ENCODE peak calls at places on chromosomes 12 and 14, in seven cellular contexts. Z is NB4, Q is HCT116, A is GM12891, C is heart left ventricle, L is A549, K is H54. J is an unnamed sample.

GRCh38 chr14:69260979-69261605 is 1.1 kb downstream of the GALNT16 start:
- DNase-seq in Z (no peak), Q (no peak), A (peak), C (peak), L (peak), K (no peak), J (peak)

GRCh38 chr14:46653031-46653775 is 1.6 kb upstream of the RPL10L start:
- DNase-seq in Z (no peak), Q (no peak), A (no peak), C (no peak), L (no peak), K (no peak), J (no peak)

GRCh38 chr12:107277850-107278249 is 184.5 kb upstream of the CRY1 start:
- DNase-seq in Z (peak), Q (no peak), A (no peak), C (no peak), L (no peak), K (peak), J (no peak)

GRCh38 chr12:113897406-113897805 is 68.7 kb downstream of the RBM19 start:
- DNase-seq in Z (no peak), Q (no peak), A (no peak), C (no peak), L (no peak), K (no peak), J (no peak)

GRCh38 chr14:20429801-20430669 is 5.9 kb downstream of the KLHL33 start:
- DNase-seq in Z (no peak), Q (no peak), A (no peak), C (peak), L (no peak), K (no peak), J (no peak)

GRCh38 chr12:24797901-24798300 is 151.0 kb downstream of the BCAT1 start:
- DNase-seq in Z (no peak), Q (no peak), A (no peak), C (no peak), L (no peak), K (no peak), J (no peak)

GRCh38 chr12:108879615-108880254 is at the start of gene DAO:
- DNase-seq in Z (no peak), Q (no peak), A (no peak), C (no peak), L (no peak), K (no peak), J (no peak)

GRCh38 chr12:13093850-13094225 is 9.6 kb downstream of the GSG1 start:
- DNase-seq in Z (no peak), Q (no peak), A (no peak), C (no peak), L (no peak), K (no peak), J (no peak)

GRCh38 chr12:19752712-19753111 is 313.4 kb downstream of the AEBP2 start:
- DNase-seq in Z (no peak), Q (no peak), A (no peak), C (no peak), L (no peak), K (no peak), J (no peak)

GRCh38 chr14:95287176-95287754 is 32.4 kb downstream of the CLMN start:
- DNase-seq in Z (no peak), Q (no peak), A (no peak), C (no peak), L (no peak), K (no peak), J (no peak)

GRCh38 chr12:129394416-129394815 is 509.4 kb downstream of the TMEM132D start:
- DNase-seq in Z (no peak), Q (no peak), A (no peak), C (no peak), L (no peak), K (no peak), J (no peak)

GRCh38 chr12:92552412-92553108 is 150.2 kb upstream of the PLEKHG7 start:
- DNase-seq in Z (no peak), Q (no peak), A (no peak), C (no peak), L (peak), K (no peak), J (no peak)

GRCh38 chr12:79688376-79689040 is 2.3 kb downstream of the PAWR start:
- DNase-seq in Z (no peak), Q (no peak), A (peak), C (no peak), L (no peak), K (no peak), J (no peak)

DNA sequence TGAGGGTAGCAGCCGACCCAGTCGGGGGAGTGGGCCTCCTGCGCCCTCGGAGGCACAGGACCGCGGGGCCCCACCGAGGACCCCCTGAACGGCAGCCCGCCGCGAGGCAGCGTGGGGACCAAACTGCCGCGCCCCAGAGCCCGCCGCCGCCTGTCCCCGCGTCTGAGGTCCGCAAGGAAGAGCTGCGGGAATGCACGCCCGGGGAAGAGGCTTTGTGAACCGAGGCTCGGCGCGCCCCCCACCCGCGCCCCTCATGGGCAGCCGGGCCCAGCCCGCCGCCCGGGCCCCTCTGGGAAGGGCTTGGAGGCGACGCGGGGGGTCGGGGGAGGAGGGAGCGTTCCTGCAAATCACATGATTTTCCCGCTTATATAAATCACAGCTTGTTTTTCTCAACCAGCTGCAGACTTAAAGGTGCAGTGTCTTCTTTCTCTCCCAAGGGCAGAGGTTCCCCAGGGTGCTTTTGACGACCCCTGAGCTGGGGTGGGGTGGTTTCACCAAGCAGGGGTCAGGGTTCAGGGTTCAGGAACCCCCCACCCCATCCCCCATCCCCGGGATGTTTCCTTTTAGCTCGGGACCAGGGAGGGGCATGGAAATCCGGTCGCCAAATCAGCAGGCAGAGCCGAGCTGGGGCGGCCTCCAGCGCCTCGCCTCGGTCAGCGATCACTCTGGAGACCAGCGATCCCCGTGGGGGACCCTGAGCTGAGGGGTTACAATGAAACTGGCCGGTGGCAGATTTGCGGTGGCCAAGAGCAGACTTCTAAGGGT is 44.7 kb upstream of the ATP23 start:
- DNase-seq in Z (no peak), Q (no peak), A (no peak), C (peak), L (peak), K (peak), J (no peak)
- TF ChIP-seq POLR2A in Z (no peak), Q (no peak), A (no peak), C (no peak), L (no peak), K (no peak), J (no peak)

GRCh38 chr12:6146509-6146908 is 22.0 kb upstream of the VWF start:
- DNase-seq in Z (no peak), Q (no peak), A (no peak), C (no peak), L (no peak), K (no peak), J (no peak)
- TF ChIP-seq POLR2A in Z (no peak), Q (no peak), A (no peak), C (no peak), L (no peak), K (no peak), J (no peak)

GRCh38 chr12:53006810-53007742 is 820 bp downstream of the EIF4B start:
- DNase-seq in Z (peak), Q (peak), A (peak), C (peak), L (peak), K (peak), J (peak)
- TF ChIP-seq POLR2A in Z (peak), Q (no peak), A (peak), C (no peak), L (peak), K (peak), J (no peak)

DNA sequence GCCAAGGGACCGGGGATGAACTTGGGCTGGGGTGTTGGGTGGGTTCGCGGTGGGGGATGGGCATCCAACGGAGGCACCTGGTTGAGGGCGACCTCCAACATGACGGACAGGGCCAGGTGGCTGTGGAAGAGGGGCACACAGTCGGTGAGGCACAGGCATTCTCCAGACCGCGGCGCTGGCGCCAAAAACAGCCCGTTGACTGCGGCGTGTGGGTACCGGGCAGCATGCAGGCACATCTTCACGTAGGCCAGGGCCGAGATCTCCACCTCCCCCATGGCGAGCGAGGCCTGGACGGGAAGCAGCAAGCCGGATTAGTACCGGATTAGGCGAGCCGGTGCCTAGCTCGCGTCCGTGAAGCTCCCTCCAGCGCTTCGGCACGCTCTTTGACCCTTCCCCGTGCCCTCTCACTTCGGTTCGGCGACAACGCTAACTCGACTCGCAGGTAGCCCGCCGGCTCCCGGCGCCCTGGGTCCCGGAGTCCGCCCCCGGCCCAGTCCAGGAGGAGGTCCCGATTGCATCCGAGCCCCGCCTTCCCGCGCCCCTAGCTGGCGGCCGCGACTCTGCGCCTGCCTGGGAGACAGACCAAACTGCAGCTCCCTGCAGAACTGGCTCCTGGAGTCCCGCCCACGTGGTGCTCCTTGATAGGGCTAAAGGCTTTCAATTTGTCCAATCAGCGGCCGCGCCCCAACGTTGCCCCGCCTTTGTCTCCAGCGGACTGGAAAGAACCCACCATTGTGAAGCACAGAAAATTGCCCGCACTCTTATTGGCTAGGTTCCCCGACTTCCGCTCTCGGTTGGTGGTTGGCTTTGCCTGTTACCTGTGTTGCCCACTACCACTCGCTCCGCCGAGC is at the start of gene EMC9:
- DNase-seq in Z (peak), Q (peak), A (peak), C (peak), L (peak), K (peak), J (peak)
- TF ChIP-seq POLR2A in Z (peak), Q (peak), A (peak), C (no peak), L (peak), K (peak), J (peak)

GRCh38 chr12:49825971-49826421 is 2.2 kb downstream of the NCKAP5L start:
- DNase-seq in Z (no peak), Q (no peak), A (no peak), C (no peak), L (no peak), K (no peak), J (no peak)

GRCh38 chr12:49828143-49829091 is at the start of gene NCKAP5L:
- DNase-seq in Z (peak), Q (peak), A (peak), C (peak), L (peak), K (peak), J (peak)

GRCh38 chr12:49825360-49825970 is 2.7 kb downstream of the NCKAP5L start:
- DNase-seq in Z (peak), Q (no peak), A (no peak), C (peak), L (no peak), K (no peak), J (no peak)

GRCh38 chr12:49824886-49825285 is 3.3 kb downstream of the NCKAP5L start:
- DNase-seq in Z (peak), Q (no peak), A (no peak), C (no peak), L (no peak), K (no peak), J (peak)

DNA sequence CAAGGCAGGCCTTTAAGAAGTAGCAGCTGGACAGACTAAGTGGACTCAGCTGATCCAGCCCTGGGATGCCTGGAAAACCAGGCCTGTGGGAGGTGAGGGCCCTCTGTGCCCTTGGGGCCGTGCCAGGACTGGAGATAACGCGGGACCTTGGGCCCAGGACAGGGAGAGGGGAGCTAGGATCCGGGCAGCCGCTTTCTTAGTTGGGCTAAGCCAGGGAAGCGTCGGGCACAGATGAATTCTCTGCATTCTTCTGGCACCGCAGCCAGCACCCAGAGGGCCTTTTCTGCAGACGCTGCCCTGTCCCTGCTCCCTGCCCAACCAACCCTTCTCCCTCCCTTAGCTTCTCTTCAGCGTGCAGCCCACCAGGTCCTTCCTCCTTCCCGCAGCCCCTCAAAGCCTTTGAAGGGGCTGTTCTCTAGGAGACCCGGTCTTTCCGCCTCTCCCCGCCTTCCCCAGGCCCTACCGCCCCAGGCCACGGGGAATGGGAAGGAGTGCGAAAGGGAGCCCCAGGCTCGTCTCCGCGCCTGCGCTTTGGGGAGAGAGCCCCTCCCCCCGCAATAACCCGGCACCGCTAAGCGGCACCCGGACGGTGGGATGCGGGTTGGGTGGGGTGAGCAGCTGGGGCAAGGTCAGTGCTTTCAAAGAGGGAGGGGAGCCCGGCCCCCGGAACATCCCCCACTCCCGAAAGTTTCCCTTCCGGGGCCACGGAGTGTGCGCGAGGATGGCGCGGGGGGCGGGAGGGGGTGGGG is 688 bp downstream of the NCKAP5L start:
- DNase-seq in Z (peak), Q (no peak), A (peak), C (peak), L (peak), K (peak), J (no peak)
- TF ChIP-seq POLR2A in Z (no peak), Q (no peak), A (no peak), C (no peak), L (no peak), K (peak), J (no peak)